ENCODE peak calls at places on chromosomes 11 and 22, in six cellular contexts. One of them, this sample, is unnamed.

GRCh38 chr11:57310630-57311086 is 14.1 kb downstream of the TNKS1BP1 start:
- DNase-seq in mesothelial cell of epicardium: no peak
- DNase-seq in WTC11: no peak
- DNase-seq in NB4: peak
- DNase-seq in fibroblast of the aortic adventitia: peak
- DNase-seq in lower lobe of right lung: no peak
- DNase-seq in this sample: no peak

GRCh38 chr22:40510965-40511364 is 125.6 kb downstream of the MRTFA start:
- DNase-seq in mesothelial cell of epicardium: no peak
- DNase-seq in WTC11: no peak
- DNase-seq in NB4: no peak
- DNase-seq in fibroblast of the aortic adventitia: no peak
- DNase-seq in lower lobe of right lung: no peak
- DNase-seq in this sample: no peak

GRCh38 chr22:43205748-43206514 is 19.0 kb upstream of the TTLL12 start:
- DNase-seq in mesothelial cell of epicardium: no peak
- DNase-seq in WTC11: no peak
- DNase-seq in NB4: no peak
- DNase-seq in fibroblast of the aortic adventitia: no peak
- DNase-seq in lower lobe of right lung: no peak
- DNase-seq in this sample: no peak

GRCh38 chr11:133900176-133901105 is 55.1 kb upstream of the SPATA19 start:
- DNase-seq in mesothelial cell of epicardium: peak
- DNase-seq in WTC11: peak
- DNase-seq in NB4: no peak
- DNase-seq in fibroblast of the aortic adventitia: no peak
- DNase-seq in lower lobe of right lung: peak
- DNase-seq in this sample: no peak

GRCh38 chr22:27583930-27584329 is 217.6 kb downstream of the MN1 start:
- DNase-seq in mesothelial cell of epicardium: no peak
- DNase-seq in WTC11: no peak
- DNase-seq in NB4: no peak
- DNase-seq in fibroblast of the aortic adventitia: no peak
- DNase-seq in lower lobe of right lung: no peak
- DNase-seq in this sample: no peak

GRCh38 chr11:113014262-113014661 is 53.0 kb downstream of the NCAM1 start:
- DNase-seq in mesothelial cell of epicardium: no peak
- DNase-seq in WTC11: no peak
- DNase-seq in NB4: peak
- DNase-seq in fibroblast of the aortic adventitia: no peak
- DNase-seq in lower lobe of right lung: no peak
- DNase-seq in this sample: no peak

GRCh38 chr22:46012182-46012880 is 35.4 kb upstream of the WNT7B start:
- DNase-seq in mesothelial cell of epicardium: peak
- DNase-seq in WTC11: no peak
- DNase-seq in NB4: no peak
- DNase-seq in fibroblast of the aortic adventitia: no peak
- DNase-seq in lower lobe of right lung: peak
- DNase-seq in this sample: no peak

GRCh38 chr11:96863520-96863919 is 473.7 kb downstream of the JRKL start:
- DNase-seq in mesothelial cell of epicardium: no peak
- DNase-seq in WTC11: no peak
- DNase-seq in NB4: no peak
- DNase-seq in fibroblast of the aortic adventitia: peak
- DNase-seq in lower lobe of right lung: no peak
- DNase-seq in this sample: no peak

GRCh38 chr22:47115518-47115890 is 353.1 kb downstream of the TBC1D22A start:
- DNase-seq in mesothelial cell of epicardium: no peak
- DNase-seq in WTC11: no peak
- DNase-seq in NB4: no peak
- DNase-seq in fibroblast of the aortic adventitia: no peak
- DNase-seq in lower lobe of right lung: no peak
- DNase-seq in this sample: no peak

GRCh38 chr22:38314992-38315800 is 2.0 kb downstream of the CSNK1E start:
- DNase-seq in mesothelial cell of epicardium: no peak
- DNase-seq in WTC11: no peak
- DNase-seq in NB4: no peak
- DNase-seq in fibroblast of the aortic adventitia: peak
- DNase-seq in lower lobe of right lung: no peak
- DNase-seq in this sample: no peak

GRCh38 chr11:29129850-29130249 is 887.0 kb downstream of the KCNA4 start:
- DNase-seq in mesothelial cell of epicardium: no peak
- DNase-seq in WTC11: no peak
- DNase-seq in NB4: peak
- DNase-seq in fibroblast of the aortic adventitia: peak
- DNase-seq in lower lobe of right lung: no peak
- DNase-seq in this sample: no peak

GRCh38 chr11:13970986-13971385 is 8.5 kb downstream of the SPON1 start:
- DNase-seq in mesothelial cell of epicardium: no peak
- DNase-seq in WTC11: peak
- DNase-seq in NB4: no peak
- DNase-seq in fibroblast of the aortic adventitia: peak
- DNase-seq in lower lobe of right lung: no peak
- DNase-seq in this sample: no peak

GRCh38 chr22:37731804-37732471 is 35.1 kb downstream of the TRIOBP start:
- DNase-seq in mesothelial cell of epicardium: no peak
- DNase-seq in WTC11: no peak
- DNase-seq in NB4: peak
- DNase-seq in fibroblast of the aortic adventitia: no peak
- DNase-seq in lower lobe of right lung: no peak
- DNase-seq in this sample: no peak

GRCh38 chr22:39493759-39494158 is 8.3 kb upstream of the MIEF1 start:
- DNase-seq in mesothelial cell of epicardium: no peak
- DNase-seq in WTC11: no peak
- DNase-seq in NB4: no peak
- DNase-seq in fibroblast of the aortic adventitia: peak
- DNase-seq in lower lobe of right lung: peak
- DNase-seq in this sample: no peak

GRCh38 chr11:114330373-114330772 is 34.2 kb downstream of the NNMT start:
- DNase-seq in mesothelial cell of epicardium: no peak
- DNase-seq in WTC11: no peak
- DNase-seq in NB4: no peak
- DNase-seq in fibroblast of the aortic adventitia: no peak
- DNase-seq in lower lobe of right lung: no peak
- DNase-seq in this sample: no peak

GRCh38 chr11:65384301-65384889 is 1.9 kb upstream of the SLC25A45 start:
- DNase-seq in mesothelial cell of epicardium: no peak
- DNase-seq in WTC11: no peak
- DNase-seq in NB4: no peak
- DNase-seq in fibroblast of the aortic adventitia: peak
- DNase-seq in lower lobe of right lung: no peak
- DNase-seq in this sample: no peak

GRCh38 chr22:36425977-36426523 is 38.3 kb upstream of the MYH9 start:
- DNase-seq in mesothelial cell of epicardium: no peak
- DNase-seq in WTC11: no peak
- DNase-seq in NB4: peak
- DNase-seq in fibroblast of the aortic adventitia: no peak
- DNase-seq in lower lobe of right lung: peak
- DNase-seq in this sample: peak

GRCh38 chr22:42236848-42237247 is 33.6 kb downstream of the TCF20 start:
- DNase-seq in mesothelial cell of epicardium: no peak
- DNase-seq in WTC11: no peak
- DNase-seq in NB4: no peak
- DNase-seq in fibroblast of the aortic adventitia: no peak
- DNase-seq in lower lobe of right lung: no peak
- DNase-seq in this sample: no peak

GRCh38 chr11:5178046-5178837 is 22.2 kb downstream of the OR51V1 start:
- DNase-seq in mesothelial cell of epicardium: no peak
- DNase-seq in WTC11: no peak
- DNase-seq in NB4: no peak
- DNase-seq in fibroblast of the aortic adventitia: no peak
- DNase-seq in lower lobe of right lung: no peak
- DNase-seq in this sample: no peak

GRCh38 chr11:86902345-86902744 is 52.9 kb downstream of the FZD4 start:
- DNase-seq in mesothelial cell of epicardium: no peak
- DNase-seq in WTC11: no peak
- DNase-seq in NB4: no peak
- DNase-seq in fibroblast of the aortic adventitia: no peak
- DNase-seq in lower lobe of right lung: no peak
- DNase-seq in this sample: no peak

GRCh38 chr22:47572443-47572842 is 810.0 kb downstream of the TBC1D22A start:
- DNase-seq in mesothelial cell of epicardium: no peak
- DNase-seq in WTC11: no peak
- DNase-seq in NB4: no peak
- DNase-seq in fibroblast of the aortic adventitia: no peak
- DNase-seq in lower lobe of right lung: no peak
- DNase-seq in this sample: no peak

GRCh38 chr11:71285111-71285510 is 32.7 kb upstream of the SHANK2 start:
- DNase-seq in mesothelial cell of epicardium: no peak
- DNase-seq in WTC11: no peak
- DNase-seq in NB4: no peak
- DNase-seq in fibroblast of the aortic adventitia: no peak
- DNase-seq in lower lobe of right lung: no peak
- DNase-seq in this sample: no peak

GRCh38 chr11:36271794-36272409 is 17.3 kb downstream of the COMMD9 start:
- DNase-seq in mesothelial cell of epicardium: no peak
- DNase-seq in WTC11: no peak
- DNase-seq in NB4: no peak
- DNase-seq in fibroblast of the aortic adventitia: no peak
- DNase-seq in lower lobe of right lung: no peak
- DNase-seq in this sample: no peak
- TF ChIP-seq CTCF in mesothelial cell of epicardium: no peak
- TF ChIP-seq CTCF in WTC11: no peak
- TF ChIP-seq CTCF in NB4: no peak
- TF ChIP-seq CTCF in fibroblast of the aortic adventitia: peak
- TF ChIP-seq CTCF in lower lobe of right lung: peak
- TF ChIP-seq CTCF in this sample: no peak

DNA sequence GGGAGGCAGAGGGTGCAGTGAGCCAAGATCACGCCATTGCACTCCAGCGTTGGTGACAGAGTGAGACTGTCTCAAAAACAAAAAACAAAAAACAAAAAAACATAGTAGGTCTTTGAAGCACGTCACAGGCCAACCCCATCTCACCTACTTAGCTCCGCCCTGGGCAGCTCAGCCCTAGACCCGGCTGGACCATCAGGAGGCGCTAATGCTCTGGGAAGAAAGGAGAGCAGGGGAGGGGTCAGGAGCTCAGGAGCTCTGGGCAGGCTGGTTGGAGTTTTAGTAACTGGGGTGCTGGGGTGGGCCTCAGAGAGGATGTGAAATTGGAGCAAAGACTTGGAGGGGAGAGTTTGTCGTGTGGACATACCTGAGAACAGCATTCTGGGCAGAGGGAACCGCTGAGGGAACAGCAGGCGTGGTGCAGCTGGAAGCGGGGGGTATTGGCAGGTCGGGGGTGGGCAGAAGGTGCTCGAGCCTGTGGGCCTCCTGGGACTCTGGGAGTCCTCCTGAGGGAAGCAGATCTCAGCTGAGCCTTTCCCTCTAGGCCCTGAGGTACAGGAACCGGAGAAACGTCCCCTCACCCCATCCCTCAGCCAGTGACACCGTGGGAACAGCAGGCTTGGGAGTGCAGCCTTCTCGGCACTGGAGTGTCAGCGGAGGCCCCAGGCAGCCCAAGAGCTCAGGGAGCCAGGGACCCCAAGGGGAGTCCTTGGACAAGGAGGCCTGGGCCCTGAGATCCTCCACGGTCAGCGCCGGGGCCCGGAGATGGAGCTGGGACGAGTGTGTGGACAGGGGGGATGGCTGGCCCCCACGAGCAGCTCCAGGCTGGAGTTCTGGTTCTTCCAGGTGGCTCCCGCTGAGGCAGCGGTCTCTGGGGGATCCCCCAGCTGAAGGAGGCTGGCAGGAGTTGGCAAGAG is 2.2 kb upstream of the RPS6KA4 start:
- DNase-seq in mesothelial cell of epicardium: no peak
- DNase-seq in WTC11: peak
- DNase-seq in NB4: peak
- DNase-seq in fibroblast of the aortic adventitia: peak
- DNase-seq in lower lobe of right lung: no peak
- DNase-seq in this sample: peak
- TF ChIP-seq CTCF in mesothelial cell of epicardium: no peak
- TF ChIP-seq CTCF in WTC11: peak
- TF ChIP-seq CTCF in NB4: peak
- TF ChIP-seq CTCF in fibroblast of the aortic adventitia: peak
- TF ChIP-seq CTCF in lower lobe of right lung: peak
- TF ChIP-seq CTCF in this sample: peak

DNA sequence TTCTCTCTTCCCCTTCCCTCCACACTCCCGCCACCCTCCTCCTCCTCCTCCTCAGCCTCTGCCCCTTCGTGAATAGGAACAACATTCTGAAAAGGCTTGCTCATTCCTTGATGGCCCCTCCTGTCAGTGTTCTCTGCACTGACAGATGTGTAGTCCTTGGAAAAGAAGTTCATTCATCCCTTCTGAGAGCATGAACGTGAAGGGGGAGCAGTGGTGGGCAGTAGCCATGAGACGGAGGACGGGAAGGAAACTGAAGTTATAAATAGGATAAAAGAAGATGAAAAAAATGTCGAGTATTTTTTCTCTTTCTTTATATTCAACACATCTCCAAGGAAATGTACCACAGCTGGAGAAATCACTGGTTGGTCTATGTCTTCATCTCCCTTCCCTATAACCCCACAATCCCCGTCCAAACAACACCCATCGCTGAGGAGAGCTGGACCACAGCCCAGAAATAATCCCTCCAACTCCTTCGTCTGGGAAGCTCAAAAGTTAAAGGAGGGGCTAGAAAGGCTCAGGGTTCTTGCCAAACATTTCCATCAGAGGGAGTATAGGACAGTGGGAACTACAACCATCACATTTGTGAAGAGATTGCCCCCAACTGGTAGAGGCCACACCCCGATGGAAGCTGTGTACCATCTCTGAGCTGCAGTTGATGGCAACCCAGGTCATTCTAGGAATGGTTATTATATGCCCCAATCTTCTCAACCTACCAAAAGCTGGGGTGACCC is 33.5 kb downstream of the ETS1 start:
- DNase-seq in mesothelial cell of epicardium: no peak
- DNase-seq in WTC11: no peak
- DNase-seq in NB4: peak
- DNase-seq in fibroblast of the aortic adventitia: peak
- DNase-seq in lower lobe of right lung: no peak
- DNase-seq in this sample: no peak
- TF ChIP-seq CTCF in mesothelial cell of epicardium: no peak
- TF ChIP-seq CTCF in WTC11: no peak
- TF ChIP-seq CTCF in NB4: peak
- TF ChIP-seq CTCF in fibroblast of the aortic adventitia: peak
- TF ChIP-seq CTCF in lower lobe of right lung: peak
- TF ChIP-seq CTCF in this sample: no peak

DNA sequence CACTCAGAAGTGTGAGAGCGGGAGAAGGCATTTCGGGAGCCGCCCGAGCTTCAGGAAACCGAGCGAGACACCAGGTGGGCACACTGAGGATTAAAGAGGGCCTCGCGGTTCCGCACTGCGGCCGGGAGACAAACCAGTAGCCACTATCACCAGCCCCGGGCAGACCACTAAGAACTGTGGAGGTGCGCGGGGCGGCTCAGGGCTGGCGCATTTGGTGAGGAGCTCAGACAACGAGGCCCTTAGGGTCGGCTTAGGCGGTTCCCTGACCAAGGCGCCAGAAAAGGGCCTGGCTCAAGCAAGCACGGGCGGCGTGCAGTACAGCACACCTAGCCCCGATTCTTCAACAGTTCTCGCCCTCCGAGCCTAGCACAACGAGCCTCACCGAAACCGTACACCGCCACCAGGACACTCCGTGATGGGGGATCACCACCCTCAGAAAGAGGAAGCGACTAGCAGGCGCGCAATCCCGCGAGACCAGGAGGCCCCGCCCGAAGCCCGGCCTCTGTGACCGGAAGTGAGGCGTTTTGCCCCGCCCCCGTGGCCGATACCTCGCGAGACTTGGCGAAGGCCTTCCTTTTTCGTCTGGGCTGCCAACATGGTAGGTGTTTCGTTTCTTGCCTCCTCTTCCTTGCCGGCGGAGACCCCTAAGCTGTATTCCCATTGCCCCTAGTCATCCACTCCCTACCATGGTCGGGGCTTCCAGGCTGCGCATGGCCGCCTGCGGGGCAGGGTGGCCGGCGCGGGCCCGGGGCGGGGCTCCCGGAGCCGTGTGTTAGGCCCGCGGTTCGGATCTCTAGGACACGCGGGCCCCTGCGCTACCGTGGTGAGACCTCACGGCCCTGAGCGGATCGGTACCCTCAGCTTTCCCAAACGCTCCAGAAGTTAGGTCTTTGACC is at the start of the genes RPL27A and TRIM66:
- DNase-seq in mesothelial cell of epicardium: peak
- DNase-seq in WTC11: peak
- DNase-seq in NB4: peak
- DNase-seq in fibroblast of the aortic adventitia: peak
- DNase-seq in lower lobe of right lung: peak
- DNase-seq in this sample: peak
- TF ChIP-seq CTCF in mesothelial cell of epicardium: no peak
- TF ChIP-seq CTCF in WTC11: no peak
- TF ChIP-seq CTCF in NB4: no peak
- TF ChIP-seq CTCF in fibroblast of the aortic adventitia: peak
- TF ChIP-seq CTCF in lower lobe of right lung: no peak
- TF ChIP-seq CTCF in this sample: peak